ENCODE peak calls at places on chromosomes 7 and 10, in six cellular contexts. One of them, this sample, is unnamed.

GRCh38 chr10:126387041-126387908 is 1.0 kb downstream of the ADAM12 start:
- DNase-seq in tibial nerve: no peak
- DNase-seq in spleen: no peak
- DNase-seq in HCT116: no peak
- DNase-seq in NB4: no peak
- DNase-seq in endothelial cell of umbilical vein: peak
- DNase-seq in this sample: peak

GRCh38 chr7:47658886-47659635 is 77.2 kb upstream of the TNS3 start:
- DNase-seq in tibial nerve: no peak
- DNase-seq in spleen: peak
- DNase-seq in HCT116: no peak
- DNase-seq in NB4: no peak
- DNase-seq in endothelial cell of umbilical vein: no peak
- DNase-seq in this sample: no peak

GRCh38 chr7:152872061-152872744 is 112.7 kb downstream of the ACTR3B start:
- DNase-seq in tibial nerve: no peak
- DNase-seq in spleen: no peak
- DNase-seq in HCT116: no peak
- DNase-seq in NB4: no peak
- DNase-seq in endothelial cell of umbilical vein: no peak
- DNase-seq in this sample: no peak

GRCh38 chr10:71766717-71767419 is 6.5 kb downstream of the VSIR start:
- DNase-seq in tibial nerve: peak
- DNase-seq in spleen: peak
- DNase-seq in HCT116: peak
- DNase-seq in NB4: peak
- DNase-seq in endothelial cell of umbilical vein: peak
- DNase-seq in this sample: peak

GRCh38 chr10:110461088-110461487 is 36.6 kb upstream of the DUSP5 start:
- DNase-seq in tibial nerve: no peak
- DNase-seq in spleen: peak
- DNase-seq in HCT116: no peak
- DNase-seq in NB4: no peak
- DNase-seq in endothelial cell of umbilical vein: no peak
- DNase-seq in this sample: no peak

GRCh38 chr7:22173884-22174573 is 182.9 kb downstream of the RAPGEF5 start:
- DNase-seq in tibial nerve: no peak
- DNase-seq in spleen: no peak
- DNase-seq in HCT116: no peak
- DNase-seq in NB4: peak
- DNase-seq in endothelial cell of umbilical vein: peak
- DNase-seq in this sample: no peak

GRCh38 chr7:116433246-116433645 is 66.3 kb upstream of the CAV2 start:
- DNase-seq in tibial nerve: no peak
- DNase-seq in spleen: no peak
- DNase-seq in HCT116: no peak
- DNase-seq in NB4: no peak
- DNase-seq in endothelial cell of umbilical vein: no peak
- DNase-seq in this sample: no peak

GRCh38 chr7:29987821-29988317 is 1.7 kb downstream of the SCRN1 start:
- DNase-seq in tibial nerve: no peak
- DNase-seq in spleen: peak
- DNase-seq in HCT116: peak
- DNase-seq in NB4: no peak
- DNase-seq in endothelial cell of umbilical vein: peak
- DNase-seq in this sample: peak

GRCh38 chr7:82291931-82292330 is 151.6 kb downstream of the CACNA2D1 start:
- DNase-seq in tibial nerve: no peak
- DNase-seq in spleen: no peak
- DNase-seq in HCT116: peak
- DNase-seq in NB4: no peak
- DNase-seq in endothelial cell of umbilical vein: peak
- DNase-seq in this sample: no peak

GRCh38 chr10:131872837-131873375 is 27.9 kb upstream of the PPP2R2D start:
- DNase-seq in tibial nerve: no peak
- DNase-seq in spleen: peak
- DNase-seq in HCT116: no peak
- DNase-seq in NB4: no peak
- DNase-seq in endothelial cell of umbilical vein: no peak
- DNase-seq in this sample: no peak

GRCh38 chr10:74437822-74438221 is 286.8 kb downstream of the ADK start:
- DNase-seq in tibial nerve: no peak
- DNase-seq in spleen: no peak
- DNase-seq in HCT116: peak
- DNase-seq in NB4: no peak
- DNase-seq in endothelial cell of umbilical vein: no peak
- DNase-seq in this sample: no peak

GRCh38 chr10:102235598-102235920 is 5.8 kb downstream of the PITX3 start:
- DNase-seq in tibial nerve: no peak
- DNase-seq in spleen: no peak
- DNase-seq in HCT116: no peak
- DNase-seq in NB4: no peak
- DNase-seq in endothelial cell of umbilical vein: no peak
- DNase-seq in this sample: no peak

DNA sequence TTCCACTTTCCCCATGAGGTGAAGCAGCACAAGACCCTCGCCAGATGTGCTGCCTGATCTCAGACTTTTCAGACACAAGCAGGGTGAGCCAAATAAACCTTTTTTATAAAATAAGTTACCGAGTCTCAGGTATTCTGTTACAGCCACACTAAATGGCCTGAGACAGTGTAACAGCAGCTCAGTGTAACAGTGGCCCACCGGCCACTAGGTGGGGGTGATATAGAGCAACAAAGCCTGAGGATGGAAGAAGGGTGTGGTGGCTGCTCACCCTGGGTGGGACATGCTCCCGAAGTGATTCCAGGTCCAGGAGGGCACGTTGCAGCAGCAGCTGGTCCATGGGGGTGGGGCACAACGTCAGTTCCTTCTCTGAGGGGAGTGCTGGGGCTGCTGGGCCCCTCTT is 44.6 kb downstream of the BMS1 start:
- DNase-seq in tibial nerve: no peak
- DNase-seq in spleen: no peak
- DNase-seq in HCT116: no peak
- DNase-seq in NB4: peak
- DNase-seq in endothelial cell of umbilical vein: no peak
- DNase-seq in this sample: no peak
- TF ChIP-seq CTCF in tibial nerve: no peak
- TF ChIP-seq CTCF in spleen: no peak
- TF ChIP-seq CTCF in HCT116: no peak
- TF ChIP-seq CTCF in NB4: peak
- TF ChIP-seq CTCF in endothelial cell of umbilical vein: no peak
- TF ChIP-seq CTCF in this sample: no peak

DNA sequence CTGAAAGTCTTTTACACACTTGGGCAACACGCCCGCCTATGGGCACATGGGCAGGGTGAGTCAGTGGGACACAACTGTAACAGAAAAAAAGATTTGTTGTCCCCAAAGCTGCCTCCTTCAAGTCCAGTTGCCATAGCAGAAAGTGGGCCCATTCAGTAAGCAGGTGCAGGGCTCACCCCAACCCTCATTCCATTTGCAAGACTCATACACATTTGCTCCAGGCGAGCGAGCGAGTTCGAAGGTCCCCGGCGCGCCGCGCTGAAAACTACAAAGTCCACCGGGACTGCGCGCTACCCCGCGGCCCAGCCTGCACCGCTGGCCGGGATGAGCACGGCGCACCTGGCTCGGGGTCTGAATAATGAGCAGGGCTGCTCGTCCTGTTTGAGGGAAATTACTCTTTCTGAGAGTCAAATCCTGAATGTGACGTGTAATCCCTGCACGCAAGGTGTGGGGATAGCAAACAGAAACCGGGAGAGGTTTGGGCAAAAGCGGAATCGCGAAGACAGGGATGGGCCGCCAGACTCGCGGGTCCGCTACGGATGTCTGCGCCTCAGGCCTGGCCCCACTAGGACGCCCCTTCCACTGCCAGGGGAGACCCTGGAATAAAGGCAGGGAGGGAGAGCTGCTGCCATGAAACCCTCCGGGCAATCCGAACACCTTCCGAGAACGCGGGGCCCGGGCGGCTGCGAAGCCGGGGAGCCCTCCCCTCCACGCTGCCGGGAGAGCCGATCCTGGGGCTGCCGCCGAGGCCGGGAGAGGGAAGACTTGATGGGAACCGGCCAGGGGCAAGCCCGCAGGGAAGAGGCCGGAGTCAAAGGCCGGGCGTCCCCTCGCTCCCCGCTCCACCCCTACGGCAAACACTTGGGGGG is 982 bp downstream of the COBL start:
- DNase-seq in tibial nerve: no peak
- DNase-seq in spleen: no peak
- DNase-seq in HCT116: peak
- DNase-seq in NB4: no peak
- DNase-seq in endothelial cell of umbilical vein: no peak
- DNase-seq in this sample: no peak
- TF ChIP-seq POLR2A in tibial nerve: no peak
- TF ChIP-seq POLR2A in spleen: no peak
- TF ChIP-seq POLR2A in HCT116: no peak
- TF ChIP-seq POLR2A in NB4: no peak
- TF ChIP-seq POLR2A in endothelial cell of umbilical vein: no peak
- TF ChIP-seq POLR2A in this sample: no peak

DNA sequence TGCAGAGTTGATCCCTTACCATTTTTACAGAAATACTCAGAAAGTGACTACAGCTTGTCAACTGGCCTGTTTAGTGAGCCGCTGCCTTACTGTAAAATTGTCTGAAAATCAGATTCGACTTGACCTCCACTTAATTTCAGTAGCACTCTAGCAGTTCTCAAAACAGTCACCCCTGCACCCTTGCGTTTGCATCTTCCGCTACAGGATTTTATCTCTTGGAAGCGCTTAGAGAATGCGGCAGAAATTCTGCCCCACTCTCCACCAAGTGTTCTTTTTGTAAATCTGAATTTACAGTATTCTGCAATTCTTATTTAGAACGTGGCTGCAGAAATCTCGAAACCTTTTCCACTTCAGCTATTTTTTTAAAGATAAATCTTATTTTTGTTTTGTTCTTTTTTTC is 1.9 kb upstream of the TWIST1 start:
- DNase-seq in tibial nerve: no peak
- DNase-seq in spleen: no peak
- DNase-seq in HCT116: no peak
- DNase-seq in NB4: no peak
- DNase-seq in endothelial cell of umbilical vein: no peak
- DNase-seq in this sample: no peak
- H3K4me3 ChIP-seq in tibial nerve: no peak
- H3K4me3 ChIP-seq in spleen: no peak
- H3K4me3 ChIP-seq in HCT116: no peak
- H3K4me3 ChIP-seq in NB4: no peak
- H3K4me3 ChIP-seq in endothelial cell of umbilical vein: no peak
- H3K4me3 ChIP-seq in this sample: no peak

DNA sequence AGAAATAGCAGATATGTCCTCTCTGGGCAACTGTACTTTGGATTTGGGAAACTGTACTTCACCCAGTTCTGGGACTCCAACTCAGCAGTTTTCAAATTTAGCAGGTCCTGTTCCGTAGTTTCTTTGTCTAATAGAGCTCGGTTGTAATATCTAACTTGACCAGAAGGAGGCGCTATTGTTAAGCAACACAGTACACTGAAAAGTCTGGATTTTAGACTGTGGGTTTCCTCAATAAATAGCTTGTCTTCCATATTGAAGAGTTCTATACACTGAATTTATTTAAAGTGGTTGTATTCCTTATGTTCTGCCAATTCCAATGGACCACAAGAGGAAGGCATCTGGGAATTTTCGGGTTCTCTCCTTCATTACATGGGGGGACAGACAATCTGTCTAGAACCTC is 39.8 kb downstream of the ELFN1 start:
- DNase-seq in tibial nerve: no peak
- DNase-seq in spleen: no peak
- DNase-seq in HCT116: no peak
- DNase-seq in NB4: peak
- DNase-seq in endothelial cell of umbilical vein: no peak
- DNase-seq in this sample: no peak
- TF ChIP-seq CTCF in tibial nerve: no peak
- TF ChIP-seq CTCF in spleen: peak
- TF ChIP-seq CTCF in HCT116: no peak
- TF ChIP-seq CTCF in NB4: peak
- TF ChIP-seq CTCF in endothelial cell of umbilical vein: peak
- TF ChIP-seq CTCF in this sample: no peak

GRCh38 chr7:45921381-45921698 is 268 bp upstream of the IGFBP3 start:
- DNase-seq in tibial nerve: no peak
- DNase-seq in spleen: no peak
- DNase-seq in HCT116: no peak
- DNase-seq in NB4: no peak
- DNase-seq in endothelial cell of umbilical vein: no peak
- DNase-seq in this sample: peak

GRCh38 chr7:45921699-45922519 is 837 bp upstream of the IGFBP3 start:
- DNase-seq in tibial nerve: peak
- DNase-seq in spleen: no peak
- DNase-seq in HCT116: peak
- DNase-seq in NB4: peak
- DNase-seq in endothelial cell of umbilical vein: peak
- DNase-seq in this sample: peak

GRCh38 chr7:45919231-45919825 is 1.7 kb downstream of the IGFBP3 start:
- DNase-seq in tibial nerve: no peak
- DNase-seq in spleen: no peak
- DNase-seq in HCT116: no peak
- DNase-seq in NB4: no peak
- DNase-seq in endothelial cell of umbilical vein: no peak
- DNase-seq in this sample: no peak

GRCh38 chr7:45919947-45920542 is 1.0 kb downstream of the IGFBP3 start:
- DNase-seq in tibial nerve: no peak
- DNase-seq in spleen: no peak
- DNase-seq in HCT116: no peak
- DNase-seq in NB4: no peak
- DNase-seq in endothelial cell of umbilical vein: no peak
- DNase-seq in this sample: no peak

DNA sequence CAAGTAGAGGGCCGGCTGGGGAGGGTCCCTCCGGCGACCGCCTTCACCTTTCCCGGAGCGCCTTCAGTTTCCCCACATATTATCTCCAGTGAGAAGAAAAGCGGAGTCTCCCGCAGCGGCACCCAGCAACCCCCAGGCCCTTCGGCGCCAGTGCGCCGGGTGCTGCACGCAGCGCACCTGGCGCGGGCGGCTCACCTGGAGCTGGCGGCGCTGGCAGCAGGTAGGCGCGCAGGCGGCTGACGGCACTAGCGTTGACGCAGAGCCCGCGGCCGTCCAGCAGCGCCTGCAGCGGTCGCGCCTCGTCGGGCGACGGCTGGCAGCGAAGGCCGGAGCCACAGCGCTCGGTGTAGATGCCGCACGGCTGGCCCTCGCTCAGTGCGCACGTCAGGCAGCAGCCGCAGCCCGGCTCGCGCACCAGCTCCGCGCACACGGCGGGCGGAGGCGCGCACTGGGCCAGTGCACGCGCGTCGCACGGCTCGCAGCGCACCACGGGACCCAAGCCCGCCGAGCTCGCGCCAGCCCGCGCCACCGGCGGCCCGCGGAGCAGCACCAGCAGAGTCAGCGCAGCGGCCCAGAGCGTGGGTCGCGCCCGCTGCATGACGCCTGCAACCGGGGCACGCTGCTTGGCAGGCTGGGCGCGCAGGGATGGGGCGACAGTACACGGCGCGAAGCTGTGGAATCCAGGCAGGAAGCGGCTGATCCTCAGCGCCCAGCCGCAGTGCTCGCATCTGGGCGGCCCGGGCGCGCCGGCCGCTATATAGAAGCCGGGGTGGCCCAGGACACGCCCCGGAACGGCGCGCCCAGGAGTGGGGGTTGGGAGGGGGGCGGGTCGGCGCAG is at the start of gene IGFBP3:
- DNase-seq in tibial nerve: no peak
- DNase-seq in spleen: no peak
- DNase-seq in HCT116: no peak
- DNase-seq in NB4: no peak
- DNase-seq in endothelial cell of umbilical vein: peak
- DNase-seq in this sample: peak
- TF ChIP-seq POLR2A in tibial nerve: no peak
- TF ChIP-seq POLR2A in spleen: no peak
- TF ChIP-seq POLR2A in HCT116: no peak
- TF ChIP-seq POLR2A in NB4: no peak
- TF ChIP-seq POLR2A in endothelial cell of umbilical vein: no peak
- TF ChIP-seq POLR2A in this sample: no peak

This sample was measured in uterus.